ENCODE peak calls at places on chromosomes 5 and 9, in seven cellular contexts. O, F, L, I, Y, H and C are unnamed samples.

GRCh38 chr9:101398930-101399640 is 434 bp downstream of the ZNF189 start:
- DNase-seq in L (no peak), Y (peak), I (peak), H (no peak), O (no peak), F (no peak), C (peak)

GRCh38 chr5:79936644-79937216 is 54.3 kb downstream of the MTX3 start:
- DNase-seq in F (peak), Y (peak), L (no peak), H (no peak), I (no peak), O (no peak), C (peak)

GRCh38 chr5:123844873-123845272 is 332.9 kb downstream of the CSNK1G3 start:
- DNase-seq in O (no peak), F (no peak), H (no peak), Y (no peak), I (no peak), L (peak), C (peak)

GRCh38 chr9:129414377-129415021 is 206.4 kb downstream of the C9orf50 start:
- DNase-seq in O (peak), L (peak), Y (peak), H (no peak), I (no peak), F (peak), C (peak)

GRCh38 chr5:169895876-169896275 is 84.4 kb downstream of the INSYN2B start:
- DNase-seq in Y (no peak), H (no peak), I (no peak), L (peak), O (no peak), F (no peak), C (peak)

GRCh38 chr5:175343292-175343691 is 100.7 kb downstream of the DRD1 start:
- DNase-seq in O (no peak), I (no peak), Y (no peak), H (no peak), F (no peak), L (peak), C (no peak)

GRCh38 chr5:72167790-72168189 is 60.5 kb downstream of the MAP1B start:
- DNase-seq in O (no peak), L (peak), H (no peak), F (no peak), I (no peak), Y (no peak), C (no peak)

GRCh38 chr5:122152266-122152900 is 23.0 kb downstream of the ZNF474 start:
- DNase-seq in H (no peak), Y (no peak), F (no peak), I (no peak), O (no peak), L (peak), C (no peak)

GRCh38 chr5:157116483-157116954 is 7.7 kb upstream of the HAVCR2 start:
- DNase-seq in H (peak), L (no peak), Y (no peak), O (no peak), I (no peak), F (no peak), C (no peak)

GRCh38 chr5:42811591-42812392 is at the start of gene SELENOP:
- DNase-seq in F (peak), O (no peak), H (no peak), I (no peak), Y (no peak), L (no peak), C (peak)

GRCh38 chr5:169521366-169521983 is 62.1 kb upstream of the SPDL1 start:
- DNase-seq in I (no peak), F (peak), H (no peak), Y (no peak), O (no peak), L (peak), C (peak)

GRCh38 chr5:39661026-39661779 is 236.4 kb upstream of the DAB2 start:
- DNase-seq in O (no peak), F (peak), Y (peak), I (no peak), L (peak), H (no peak), C (peak)

GRCh38 chr5:80487444-80487828 is 464 bp upstream of the FAM151B start:
- DNase-seq in I (no peak), Y (no peak), F (no peak), L (no peak), H (no peak), O (no peak), C (no peak)

DNA sequence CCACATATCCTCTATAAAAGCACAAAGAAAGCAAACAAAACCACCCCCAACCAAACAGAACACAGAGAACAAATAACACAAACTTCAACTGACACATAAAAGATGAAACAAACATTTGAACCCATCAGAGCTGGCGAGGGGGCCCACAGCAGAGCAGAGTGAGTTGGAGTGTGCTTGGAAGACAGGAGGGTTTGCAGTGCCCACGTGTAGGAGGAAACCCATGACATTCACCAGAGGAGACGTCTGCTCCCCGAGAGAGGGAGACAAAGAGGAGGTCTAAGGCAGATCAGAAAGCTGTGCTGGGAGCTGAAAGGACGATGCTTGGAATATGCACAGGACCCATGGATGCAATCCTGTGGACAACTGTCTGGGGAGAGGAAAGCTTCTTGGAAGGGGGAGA is 27.0 kb downstream of the MRPL36 start:
- DNase-seq in L (peak), H (no peak), Y (peak), O (no peak), F (peak), I (no peak), C (peak)
- TF ChIP-seq CTCF in L (peak), H (peak), Y (peak), O (no peak), F (peak), I (no peak), C (peak)

GRCh38 chr5:143700994-143701393 is 111.0 kb upstream of the HMHB1 start:
- DNase-seq in H (no peak), I (no peak), O (no peak), Y (no peak), F (no peak), L (no peak), C (no peak)
- TF ChIP-seq CTCF in H (no peak), I (no peak), O (no peak), Y (no peak), F (peak), L (peak), C (peak)

GRCh38 chr9:1919229-1919628 is 95.9 kb upstream of the SMARCA2 start:
- DNase-seq in H (no peak), I (no peak), O (no peak), L (no peak), Y (no peak), F (no peak), C (no peak)
- TF ChIP-seq CTCF in H (no peak), I (no peak), O (no peak), L (no peak), Y (no peak), F (no peak), C (no peak)

GRCh38 chr9:21465138-21465537 is 17.0 kb downstream of the IFNE start:
- DNase-seq in O (no peak), L (no peak), Y (no peak), I (no peak), H (no peak), F (no peak), C (no peak)
- TF ChIP-seq CTCF in O (no peak), L (no peak), Y (no peak), I (no peak), H (no peak), F (no peak), C (no peak)

GRCh38 chr9:70197384-70198039 is 61.3 kb upstream of the SMC5 start:
- DNase-seq in F (no peak), I (no peak), O (no peak), H (no peak), L (no peak), Y (no peak), C (no peak)
- TF ChIP-seq CTCF in F (no peak), I (no peak), O (no peak), H (no peak), L (no peak), Y (no peak), C (no peak)

GRCh38 chr5:133387091-133387490 is 225.2 kb downstream of the FSTL4 start:
- DNase-seq in I (no peak), O (peak), Y (peak), L (no peak), F (no peak), H (no peak), C (no peak)
- TF ChIP-seq CTCF in I (no peak), O (no peak), Y (no peak), L (no peak), F (no peak), H (no peak), C (no peak)

GRCh38 chr9:127763918-127764384 is 14.5 kb downstream of the SH2D3C start:
- DNase-seq in L (no peak), Y (no peak), I (no peak), H (peak), O (no peak), F (peak), C (peak)
- TF ChIP-seq CTCF in L (peak), Y (peak), I (no peak), H (peak), O (peak), F (no peak), C (peak)

DNA sequence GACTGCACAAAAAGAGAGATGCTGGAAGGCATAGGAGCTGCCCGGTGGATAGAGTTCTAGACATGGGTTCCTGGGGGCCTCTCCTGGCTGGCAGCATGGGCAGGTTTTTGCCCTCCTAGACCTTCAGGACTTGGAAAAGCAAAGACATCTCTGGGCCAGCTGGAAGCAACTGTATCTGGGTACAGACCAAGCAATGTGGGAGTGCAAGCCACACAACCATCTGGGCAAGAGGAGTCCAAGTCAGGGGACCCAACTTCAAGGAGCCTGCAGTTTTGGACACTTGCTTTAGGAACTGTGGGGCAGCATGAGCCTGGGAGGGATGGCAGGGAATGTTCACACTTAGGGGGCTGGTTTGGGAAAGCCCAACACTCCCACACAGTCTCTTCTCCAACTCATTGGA is 323.3 kb downstream of the GADD45G start:
- DNase-seq in L (no peak), Y (no peak), H (no peak), F (no peak), O (no peak), I (no peak), C (no peak)
- TF ChIP-seq CTCF in L (no peak), Y (no peak), H (no peak), F (no peak), O (no peak), I (no peak), C (no peak)

GRCh38 chr5:172479034-172479783 is 24.9 kb upstream of the SH3PXD2B start:
- DNase-seq in L (peak), F (peak), I (peak), Y (peak), O (peak), H (peak), C (peak)
- TF ChIP-seq CTCF in L (peak), F (peak), I (peak), Y (peak), O (peak), H (peak), C (peak)